ENCODE peak calls at places on chromosomes 3 and 15, in nine cellular contexts. One of them, this sample, is unnamed.

GRCh38 chr3:31356941-31357340 is 175.8 kb upstream of the STT3B start:
- DNase-seq in NCI-H1694: no peak
- DNase-seq in hepatic stellate cell: no peak
- DNase-seq in omental fat pad: no peak
- DNase-seq in esophagus squamous epithelium: no peak
- DNase-seq in OCI-LY7: no peak
- DNase-seq in neural progenitor cell: no peak
- DNase-seq in AG08396: no peak
- DNase-seq in activated CD4-positive, alpha-beta T cell treated with anti-CD3 and anti-CD28 coated beads, Interleukin-2, amount 10 ng/mL, durations not matched to agents 24 days and 14 days: no peak
- DNase-seq in this sample: no peak

GRCh38 chr3:3998140-3998977 is 199.1 kb downstream of the LRRN1 start:
- DNase-seq in NCI-H1694: peak; percentile 48
- DNase-seq in hepatic stellate cell: no peak
- DNase-seq in omental fat pad: no peak
- DNase-seq in esophagus squamous epithelium: no peak
- DNase-seq in OCI-LY7: peak; percentile 47
- DNase-seq in neural progenitor cell: peak; percentile 70
- DNase-seq in AG08396: no peak
- DNase-seq in activated CD4-positive, alpha-beta T cell treated with anti-CD3 and anti-CD28 coated beads, Interleukin-2, amount 10 ng/mL, durations not matched to agents 24 days and 14 days: peak; percentile 70
- DNase-seq in this sample: no peak

GRCh38 chr3:42685891-42686820 is 819 bp downstream of the KLHL40 start:
- DNase-seq in NCI-H1694: no peak
- DNase-seq in hepatic stellate cell: no peak
- DNase-seq in omental fat pad: no peak
- DNase-seq in esophagus squamous epithelium: no peak
- DNase-seq in OCI-LY7: no peak
- DNase-seq in neural progenitor cell: no peak
- DNase-seq in AG08396: no peak
- DNase-seq in activated CD4-positive, alpha-beta T cell treated with anti-CD3 and anti-CD28 coated beads, Interleukin-2, amount 10 ng/mL, durations not matched to agents 24 days and 14 days: no peak
- DNase-seq in this sample: no peak

GRCh38 chr3:72488736-72489030 is 359.6 kb downstream of the SHQ1 start:
- DNase-seq in NCI-H1694: no peak
- DNase-seq in hepatic stellate cell: no peak
- DNase-seq in omental fat pad: no peak
- DNase-seq in esophagus squamous epithelium: no peak
- DNase-seq in OCI-LY7: no peak
- DNase-seq in neural progenitor cell: no peak
- DNase-seq in AG08396: no peak
- DNase-seq in activated CD4-positive, alpha-beta T cell treated with anti-CD3 and anti-CD28 coated beads, Interleukin-2, amount 10 ng/mL, durations not matched to agents 24 days and 14 days: no peak
- DNase-seq in this sample: no peak

GRCh38 chr3:10551821-10552630 is 46.6 kb upstream of the ATP2B2 start:
- DNase-seq in NCI-H1694: no peak
- DNase-seq in hepatic stellate cell: no peak
- DNase-seq in omental fat pad: no peak
- DNase-seq in esophagus squamous epithelium: no peak
- DNase-seq in OCI-LY7: no peak
- DNase-seq in neural progenitor cell: no peak
- DNase-seq in AG08396: peak; percentile 25
- DNase-seq in activated CD4-positive, alpha-beta T cell treated with anti-CD3 and anti-CD28 coated beads, Interleukin-2, amount 10 ng/mL, durations not matched to agents 24 days and 14 days: peak; percentile 87
- DNase-seq in this sample: no peak

GRCh38 chr15:73907018-73907394 is 19.3 kb upstream of the LOXL1 start:
- DNase-seq in NCI-H1694: no peak
- DNase-seq in hepatic stellate cell: no peak
- DNase-seq in omental fat pad: no peak
- DNase-seq in esophagus squamous epithelium: no peak
- DNase-seq in OCI-LY7: no peak
- DNase-seq in neural progenitor cell: no peak
- DNase-seq in AG08396: no peak
- DNase-seq in activated CD4-positive, alpha-beta T cell treated with anti-CD3 and anti-CD28 coated beads, Interleukin-2, amount 10 ng/mL, durations not matched to agents 24 days and 14 days: no peak
- DNase-seq in this sample: no peak

GRCh38 chr3:17081520-17081919 is 196.8 kb downstream of the PLCL2 start:
- DNase-seq in NCI-H1694: no peak
- DNase-seq in hepatic stellate cell: no peak
- DNase-seq in omental fat pad: no peak
- DNase-seq in esophagus squamous epithelium: no peak
- DNase-seq in OCI-LY7: no peak
- DNase-seq in neural progenitor cell: no peak
- DNase-seq in AG08396: no peak
- DNase-seq in activated CD4-positive, alpha-beta T cell treated with anti-CD3 and anti-CD28 coated beads, Interleukin-2, amount 10 ng/mL, durations not matched to agents 24 days and 14 days: peak; percentile 37
- DNase-seq in this sample: no peak

GRCh38 chr3:177618873-177619771 is 421.8 kb upstream of the TBL1XR1 start:
- DNase-seq in NCI-H1694: no peak
- DNase-seq in hepatic stellate cell: no peak
- DNase-seq in omental fat pad: no peak
- DNase-seq in esophagus squamous epithelium: no peak
- DNase-seq in OCI-LY7: no peak
- DNase-seq in neural progenitor cell: no peak
- DNase-seq in AG08396: no peak
- DNase-seq in activated CD4-positive, alpha-beta T cell treated with anti-CD3 and anti-CD28 coated beads, Interleukin-2, amount 10 ng/mL, durations not matched to agents 24 days and 14 days: no peak
- DNase-seq in this sample: no peak

GRCh38 chr3:124763644-124764358 is 33.5 kb downstream of the UMPS start:
- DNase-seq in NCI-H1694: no peak
- DNase-seq in hepatic stellate cell: no peak
- DNase-seq in omental fat pad: no peak
- DNase-seq in esophagus squamous epithelium: no peak
- DNase-seq in OCI-LY7: no peak
- DNase-seq in neural progenitor cell: no peak
- DNase-seq in AG08396: no peak
- DNase-seq in activated CD4-positive, alpha-beta T cell treated with anti-CD3 and anti-CD28 coated beads, Interleukin-2, amount 10 ng/mL, durations not matched to agents 24 days and 14 days: no peak
- DNase-seq in this sample: no peak

GRCh38 chr3:192188218-192188835 is 539.0 kb downstream of the FGF12 start:
- DNase-seq in NCI-H1694: peak; percentile 63
- DNase-seq in hepatic stellate cell: no peak
- DNase-seq in omental fat pad: peak; percentile 30
- DNase-seq in esophagus squamous epithelium: no peak
- DNase-seq in OCI-LY7: peak; percentile 79
- DNase-seq in neural progenitor cell: peak; percentile 80
- DNase-seq in AG08396: no peak
- DNase-seq in activated CD4-positive, alpha-beta T cell treated with anti-CD3 and anti-CD28 coated beads, Interleukin-2, amount 10 ng/mL, durations not matched to agents 24 days and 14 days: peak; percentile 80
- DNase-seq in this sample: no peak

GRCh38 chr3:28853830-28854229 is 427.0 kb upstream of the RBMS3 start:
- DNase-seq in NCI-H1694: no peak
- DNase-seq in hepatic stellate cell: no peak
- DNase-seq in omental fat pad: no peak
- DNase-seq in esophagus squamous epithelium: no peak
- DNase-seq in OCI-LY7: no peak
- DNase-seq in neural progenitor cell: no peak
- DNase-seq in AG08396: no peak
- DNase-seq in activated CD4-positive, alpha-beta T cell treated with anti-CD3 and anti-CD28 coated beads, Interleukin-2, amount 10 ng/mL, durations not matched to agents 24 days and 14 days: no peak
- DNase-seq in this sample: no peak

GRCh38 chr3:124318014-124318413 is 326.1 kb upstream of the ROPN1 start:
- DNase-seq in NCI-H1694: no peak
- DNase-seq in hepatic stellate cell: no peak
- DNase-seq in omental fat pad: no peak
- DNase-seq in esophagus squamous epithelium: no peak
- DNase-seq in OCI-LY7: no peak
- DNase-seq in neural progenitor cell: no peak
- DNase-seq in AG08396: no peak
- DNase-seq in activated CD4-positive, alpha-beta T cell treated with anti-CD3 and anti-CD28 coated beads, Interleukin-2, amount 10 ng/mL, durations not matched to agents 24 days and 14 days: peak; percentile 34
- DNase-seq in this sample: no peak

GRCh38 chr3:171357721-171358120 is 102.5 kb downstream of the TNIK start:
- DNase-seq in NCI-H1694: no peak
- DNase-seq in hepatic stellate cell: no peak
- DNase-seq in omental fat pad: no peak
- DNase-seq in esophagus squamous epithelium: no peak
- DNase-seq in OCI-LY7: no peak
- DNase-seq in neural progenitor cell: no peak
- DNase-seq in AG08396: no peak
- DNase-seq in activated CD4-positive, alpha-beta T cell treated with anti-CD3 and anti-CD28 coated beads, Interleukin-2, amount 10 ng/mL, durations not matched to agents 24 days and 14 days: no peak
- DNase-seq in this sample: no peak

GRCh38 chr3:186172353-186172752 is 63.5 kb upstream of the ETV5 start:
- DNase-seq in NCI-H1694: no peak
- DNase-seq in hepatic stellate cell: no peak
- DNase-seq in omental fat pad: no peak
- DNase-seq in esophagus squamous epithelium: no peak
- DNase-seq in OCI-LY7: no peak
- DNase-seq in neural progenitor cell: no peak
- DNase-seq in AG08396: no peak
- DNase-seq in activated CD4-positive, alpha-beta T cell treated with anti-CD3 and anti-CD28 coated beads, Interleukin-2, amount 10 ng/mL, durations not matched to agents 24 days and 14 days: no peak
- DNase-seq in this sample: no peak

GRCh38 chr15:70466305-70466704 is 297.1 kb downstream of the UACA start:
- DNase-seq in NCI-H1694: peak; percentile 12
- DNase-seq in hepatic stellate cell: no peak
- DNase-seq in omental fat pad: no peak
- DNase-seq in esophagus squamous epithelium: no peak
- DNase-seq in OCI-LY7: no peak
- DNase-seq in neural progenitor cell: no peak
- DNase-seq in AG08396: no peak
- DNase-seq in activated CD4-positive, alpha-beta T cell treated with anti-CD3 and anti-CD28 coated beads, Interleukin-2, amount 10 ng/mL, durations not matched to agents 24 days and 14 days: no peak
- DNase-seq in this sample: no peak

GRCh38 chr3:86938706-86939105 is 52.2 kb downstream of the VGLL3 start:
- DNase-seq in NCI-H1694: no peak
- DNase-seq in hepatic stellate cell: no peak
- DNase-seq in omental fat pad: no peak
- DNase-seq in esophagus squamous epithelium: no peak
- DNase-seq in OCI-LY7: no peak
- DNase-seq in neural progenitor cell: no peak
- DNase-seq in AG08396: peak; percentile 4
- DNase-seq in activated CD4-positive, alpha-beta T cell treated with anti-CD3 and anti-CD28 coated beads, Interleukin-2, amount 10 ng/mL, durations not matched to agents 24 days and 14 days: no peak
- DNase-seq in this sample: no peak

GRCh38 chr3:101026881-101027678 is 33.9 kb upstream of the ABI3BP start:
- DNase-seq in NCI-H1694: no peak
- DNase-seq in hepatic stellate cell: no peak
- DNase-seq in omental fat pad: no peak
- DNase-seq in esophagus squamous epithelium: no peak
- DNase-seq in OCI-LY7: no peak
- DNase-seq in neural progenitor cell: peak; percentile 37
- DNase-seq in AG08396: no peak
- DNase-seq in activated CD4-positive, alpha-beta T cell treated with anti-CD3 and anti-CD28 coated beads, Interleukin-2, amount 10 ng/mL, durations not matched to agents 24 days and 14 days: no peak
- DNase-seq in this sample: no peak

GRCh38 chr15:31473384-31474058 is 146.9 kb downstream of the KLF13 start:
- DNase-seq in NCI-H1694: no peak
- DNase-seq in hepatic stellate cell: no peak
- DNase-seq in omental fat pad: no peak
- DNase-seq in esophagus squamous epithelium: no peak
- DNase-seq in OCI-LY7: no peak
- DNase-seq in neural progenitor cell: no peak
- DNase-seq in AG08396: no peak
- DNase-seq in activated CD4-positive, alpha-beta T cell treated with anti-CD3 and anti-CD28 coated beads, Interleukin-2, amount 10 ng/mL, durations not matched to agents 24 days and 14 days: peak; percentile 62
- DNase-seq in this sample: no peak

GRCh38 chr15:62639906-62640605 is 402.5 kb upstream of the TPM1 start:
- DNase-seq in NCI-H1694: no peak
- DNase-seq in hepatic stellate cell: no peak
- DNase-seq in omental fat pad: no peak
- DNase-seq in esophagus squamous epithelium: no peak
- DNase-seq in OCI-LY7: no peak
- DNase-seq in neural progenitor cell: no peak
- DNase-seq in AG08396: no peak
- DNase-seq in activated CD4-positive, alpha-beta T cell treated with anti-CD3 and anti-CD28 coated beads, Interleukin-2, amount 10 ng/mL, durations not matched to agents 24 days and 14 days: no peak
- DNase-seq in this sample: no peak

GRCh38 chr3:39255503-39256325 is 24.1 kb downstream of the CX3CR1 start:
- DNase-seq in NCI-H1694: no peak
- DNase-seq in hepatic stellate cell: no peak
- DNase-seq in omental fat pad: no peak
- DNase-seq in esophagus squamous epithelium: peak; percentile 19
- DNase-seq in OCI-LY7: peak; percentile 95
- DNase-seq in neural progenitor cell: no peak
- DNase-seq in AG08396: no peak
- DNase-seq in activated CD4-positive, alpha-beta T cell treated with anti-CD3 and anti-CD28 coated beads, Interleukin-2, amount 10 ng/mL, durations not matched to agents 24 days and 14 days: no peak
- DNase-seq in this sample: no peak

GRCh38 chr3:187181454-187182170 is 15.7 kb upstream of the RTP1 start:
- DNase-seq in NCI-H1694: no peak
- DNase-seq in hepatic stellate cell: no peak
- DNase-seq in omental fat pad: no peak
- DNase-seq in esophagus squamous epithelium: no peak
- DNase-seq in OCI-LY7: no peak
- DNase-seq in neural progenitor cell: no peak
- DNase-seq in AG08396: no peak
- DNase-seq in activated CD4-positive, alpha-beta T cell treated with anti-CD3 and anti-CD28 coated beads, Interleukin-2, amount 10 ng/mL, durations not matched to agents 24 days and 14 days: no peak
- DNase-seq in this sample: no peak

GRCh38 chr3:169295126-169295525 is 368.4 kb downstream of the MECOM start:
- DNase-seq in NCI-H1694: no peak
- DNase-seq in hepatic stellate cell: no peak
- DNase-seq in omental fat pad: no peak
- DNase-seq in esophagus squamous epithelium: no peak
- DNase-seq in OCI-LY7: peak; percentile 13
- DNase-seq in neural progenitor cell: no peak
- DNase-seq in AG08396: no peak
- DNase-seq in activated CD4-positive, alpha-beta T cell treated with anti-CD3 and anti-CD28 coated beads, Interleukin-2, amount 10 ng/mL, durations not matched to agents 24 days and 14 days: no peak
- DNase-seq in this sample: no peak

GRCh38 chr15:77094397-77095030 is 23.6 kb upstream of the TSPAN3 start:
- DNase-seq in NCI-H1694: no peak
- DNase-seq in hepatic stellate cell: no peak
- DNase-seq in omental fat pad: no peak
- DNase-seq in esophagus squamous epithelium: no peak
- DNase-seq in OCI-LY7: peak; percentile 12
- DNase-seq in neural progenitor cell: peak; percentile 38
- DNase-seq in AG08396: no peak
- DNase-seq in activated CD4-positive, alpha-beta T cell treated with anti-CD3 and anti-CD28 coated beads, Interleukin-2, amount 10 ng/mL, durations not matched to agents 24 days and 14 days: no peak
- DNase-seq in this sample: no peak

GRCh38 chr3:37114251-37115145 is 59.9 kb downstream of the LRRFIP2 start:
- DNase-seq in NCI-H1694: no peak
- DNase-seq in hepatic stellate cell: peak; percentile 65
- DNase-seq in omental fat pad: no peak
- DNase-seq in esophagus squamous epithelium: no peak
- DNase-seq in OCI-LY7: no peak
- DNase-seq in neural progenitor cell: no peak
- DNase-seq in AG08396: peak; percentile 36
- DNase-seq in activated CD4-positive, alpha-beta T cell treated with anti-CD3 and anti-CD28 coated beads, Interleukin-2, amount 10 ng/mL, durations not matched to agents 24 days and 14 days: no peak
- DNase-seq in this sample: no peak

GRCh38 chr15:47715856-47716445 is 1.4 kb upstream of the SEMA6D start:
- DNase-seq in NCI-H1694: no peak
- DNase-seq in hepatic stellate cell: no peak
- DNase-seq in omental fat pad: no peak
- DNase-seq in esophagus squamous epithelium: no peak
- DNase-seq in OCI-LY7: no peak
- DNase-seq in neural progenitor cell: peak; percentile 53
- DNase-seq in AG08396: peak; percentile 52
- DNase-seq in activated CD4-positive, alpha-beta T cell treated with anti-CD3 and anti-CD28 coated beads, Interleukin-2, amount 10 ng/mL, durations not matched to agents 24 days and 14 days: no peak
- DNase-seq in this sample: no peak

GRCh38 chr15:86773766-86774165 is 694.1 kb downstream of the AGBL1 start:
- DNase-seq in NCI-H1694: peak; percentile 32
- DNase-seq in hepatic stellate cell: no peak
- DNase-seq in omental fat pad: no peak
- DNase-seq in esophagus squamous epithelium: no peak
- DNase-seq in OCI-LY7: no peak
- DNase-seq in neural progenitor cell: no peak
- DNase-seq in AG08396: no peak
- DNase-seq in activated CD4-positive, alpha-beta T cell treated with anti-CD3 and anti-CD28 coated beads, Interleukin-2, amount 10 ng/mL, durations not matched to agents 24 days and 14 days: no peak
- DNase-seq in this sample: no peak

GRCh38 chr15:100688549-100689120 is 86.2 kb downstream of the ASB7 start:
- DNase-seq in NCI-H1694: no peak
- DNase-seq in hepatic stellate cell: no peak
- DNase-seq in omental fat pad: no peak
- DNase-seq in esophagus squamous epithelium: no peak
- DNase-seq in OCI-LY7: no peak
- DNase-seq in neural progenitor cell: no peak
- DNase-seq in AG08396: no peak
- DNase-seq in activated CD4-positive, alpha-beta T cell treated with anti-CD3 and anti-CD28 coated beads, Interleukin-2, amount 10 ng/mL, durations not matched to agents 24 days and 14 days: no peak
- DNase-seq in this sample: no peak

GRCh38 chr15:45253330-45253729 is 1.3 kb downstream of the SLC28A2 start:
- DNase-seq in NCI-H1694: no peak
- DNase-seq in hepatic stellate cell: no peak
- DNase-seq in omental fat pad: no peak
- DNase-seq in esophagus squamous epithelium: no peak
- DNase-seq in OCI-LY7: peak; percentile 14
- DNase-seq in neural progenitor cell: peak; percentile 21
- DNase-seq in AG08396: no peak
- DNase-seq in activated CD4-positive, alpha-beta T cell treated with anti-CD3 and anti-CD28 coated beads, Interleukin-2, amount 10 ng/mL, durations not matched to agents 24 days and 14 days: no peak
- DNase-seq in this sample: no peak

This sample was measured in cortex of kidney.